ENCODE peak calls at places on chromosomes 12 and 14, in seven cellular contexts. One of them, this sample, is unnamed.

GRCh38 chr14:63632932-63633514 is 8.6 kb downstream of the WDR89 start:
- DNase-seq in A549: peak
- DNase-seq in occipital lobe: no peak
- DNase-seq in cardiac muscle cell: no peak
- DNase-seq in ACHN: peak
- DNase-seq in H7: peak
- DNase-seq in amygdala: no peak
- DNase-seq in this sample: peak

GRCh38 chr14:77206877-77207389 is 25.3 kb downstream of the TMEM63C start:
- DNase-seq in occipital lobe: no peak
- DNase-seq in ACHN: no peak
- DNase-seq in A549: no peak
- DNase-seq in H7: no peak
- DNase-seq in amygdala: no peak
- DNase-seq in cardiac muscle cell: no peak
- DNase-seq in this sample: no peak

GRCh38 chr14:21668377-21668776 is 5.2 kb downstream of the OR4E1 start:
- DNase-seq in cardiac muscle cell: no peak
- DNase-seq in H7: no peak
- DNase-seq in ACHN: no peak
- DNase-seq in occipital lobe: no peak
- DNase-seq in amygdala: no peak
- DNase-seq in A549: no peak
- DNase-seq in this sample: no peak

GRCh38 chr12:70779250-70779649 is 141.3 kb downstream of the PTPRR start:
- DNase-seq in amygdala: no peak
- DNase-seq in cardiac muscle cell: no peak
- DNase-seq in A549: no peak
- DNase-seq in ACHN: no peak
- DNase-seq in occipital lobe: no peak
- DNase-seq in H7: no peak
- DNase-seq in this sample: no peak

GRCh38 chr12:128644664-128645296 is 179.0 kb downstream of the SLC15A4 start:
- DNase-seq in ACHN: peak
- DNase-seq in occipital lobe: no peak
- DNase-seq in H7: peak
- DNase-seq in A549: peak
- DNase-seq in amygdala: peak
- DNase-seq in cardiac muscle cell: peak
- DNase-seq in this sample: peak

GRCh38 chr14:57833304-57833703 is 32.6 kb downstream of the SLC35F4 start:
- DNase-seq in occipital lobe: peak
- DNase-seq in ACHN: peak
- DNase-seq in cardiac muscle cell: no peak
- DNase-seq in amygdala: peak
- DNase-seq in A549: peak
- DNase-seq in H7: no peak
- DNase-seq in this sample: no peak

GRCh38 chr12:49560695-49561094 is 7.2 kb downstream of the MCRS1 start:
- DNase-seq in A549: no peak
- DNase-seq in H7: no peak
- DNase-seq in ACHN: no peak
- DNase-seq in occipital lobe: no peak
- DNase-seq in amygdala: no peak
- DNase-seq in cardiac muscle cell: no peak
- DNase-seq in this sample: no peak

GRCh38 chr12:38771871-38772270 is 133.5 kb downstream of the CPNE8 start:
- DNase-seq in H7: no peak
- DNase-seq in ACHN: peak
- DNase-seq in A549: no peak
- DNase-seq in cardiac muscle cell: no peak
- DNase-seq in amygdala: no peak
- DNase-seq in occipital lobe: no peak
- DNase-seq in this sample: no peak

GRCh38 chr12:93449277-93449676 is 7.5 kb upstream of the UBE2N start:
- DNase-seq in occipital lobe: no peak
- DNase-seq in amygdala: no peak
- DNase-seq in H7: no peak
- DNase-seq in cardiac muscle cell: no peak
- DNase-seq in A549: no peak
- DNase-seq in ACHN: no peak
- DNase-seq in this sample: no peak

GRCh38 chr12:51521554-51522276 is 69.3 kb upstream of the SCN8A start:
- DNase-seq in cardiac muscle cell: no peak
- DNase-seq in ACHN: no peak
- DNase-seq in H7: no peak
- DNase-seq in occipital lobe: no peak
- DNase-seq in A549: no peak
- DNase-seq in amygdala: no peak
- DNase-seq in this sample: peak

GRCh38 chr12:99984271-99985128 is at the start of gene ANKS1B:
- DNase-seq in amygdala: peak
- DNase-seq in A549: peak
- DNase-seq in cardiac muscle cell: peak
- DNase-seq in occipital lobe: peak
- DNase-seq in ACHN: peak
- DNase-seq in H7: peak
- DNase-seq in this sample: peak

GRCh38 chr14:65333926-65334687 is 78.4 kb upstream of the FUT8 start:
- DNase-seq in amygdala: no peak
- DNase-seq in H7: peak
- DNase-seq in cardiac muscle cell: no peak
- DNase-seq in occipital lobe: no peak
- DNase-seq in ACHN: no peak
- DNase-seq in A549: no peak
- DNase-seq in this sample: no peak

GRCh38 chr14:30193791-30194407 is 266.3 kb upstream of the PRKD1 start:
- DNase-seq in H7: no peak
- DNase-seq in cardiac muscle cell: no peak
- DNase-seq in amygdala: no peak
- DNase-seq in occipital lobe: no peak
- DNase-seq in ACHN: no peak
- DNase-seq in A549: no peak
- DNase-seq in this sample: no peak

GRCh38 chr14:104368751-104369100 is 210.8 kb upstream of the C14orf180 start:
- DNase-seq in occipital lobe: no peak
- DNase-seq in H7: no peak
- DNase-seq in amygdala: no peak
- DNase-seq in cardiac muscle cell: no peak
- DNase-seq in ACHN: no peak
- DNase-seq in A549: no peak
- DNase-seq in this sample: no peak